ENCODE peak calls at places on chromosomes 13 and 19, in seven cellular contexts. One of them, this sample, is unnamed.

GRCh38 chr19:37309834-37310575 is 60.9 kb upstream of the ZNF527 start:
- DNase-seq in thyroid gland: no peak
- DNase-seq in A549: peak; percentile 42
- DNase-seq in upper lobe of left lung: no peak
- DNase-seq in spleen: no peak
- DNase-seq in breast epithelium: no peak
- DNase-seq in lower leg skin: peak; percentile 57
- DNase-seq in this sample: peak; percentile 61

GRCh38 chr13:37058801-37059135 is 720 bp downstream of the SUPT20H start:
- DNase-seq in thyroid gland: peak; percentile 36
- DNase-seq in A549: no peak
- DNase-seq in upper lobe of left lung: no peak
- DNase-seq in spleen: no peak
- DNase-seq in breast epithelium: no peak
- DNase-seq in lower leg skin: no peak
- DNase-seq in this sample: no peak

GRCh38 chr19:29380581-29380980 is 145.2 kb upstream of the VSTM2B start:
- DNase-seq in thyroid gland: no peak
- DNase-seq in A549: no peak
- DNase-seq in upper lobe of left lung: no peak
- DNase-seq in spleen: peak; percentile 25
- DNase-seq in breast epithelium: peak; percentile 25
- DNase-seq in lower leg skin: peak; percentile 70
- DNase-seq in this sample: peak; percentile 48

GRCh38 chr19:801861-802496 is 4.7 kb downstream of the PTBP1 start:
- DNase-seq in thyroid gland: peak; percentile 62
- DNase-seq in A549: no peak
- DNase-seq in upper lobe of left lung: peak; percentile 73
- DNase-seq in spleen: no peak
- DNase-seq in breast epithelium: no peak
- DNase-seq in lower leg skin: no peak
- DNase-seq in this sample: no peak

GRCh38 chr19:30204721-30205120 is 167.5 kb upstream of the ZNF536 start:
- DNase-seq in thyroid gland: no peak
- DNase-seq in A549: no peak
- DNase-seq in upper lobe of left lung: no peak
- DNase-seq in spleen: no peak
- DNase-seq in breast epithelium: no peak
- DNase-seq in lower leg skin: peak; percentile 62
- DNase-seq in this sample: no peak

GRCh38 chr19:31095100-31095804 is 254.0 kb downstream of the TSHZ3 start:
- DNase-seq in thyroid gland: no peak
- DNase-seq in A549: no peak
- DNase-seq in upper lobe of left lung: no peak
- DNase-seq in spleen: no peak
- DNase-seq in breast epithelium: no peak
- DNase-seq in lower leg skin: no peak
- DNase-seq in this sample: no peak

GRCh38 chr13:48273346-48273745 is 30.2 kb upstream of the RB1 start:
- DNase-seq in thyroid gland: no peak
- DNase-seq in A549: no peak
- DNase-seq in upper lobe of left lung: no peak
- DNase-seq in spleen: no peak
- DNase-seq in breast epithelium: no peak
- DNase-seq in lower leg skin: no peak
- DNase-seq in this sample: no peak

GRCh38 chr13:79645569-79645968 is 164.6 kb downstream of the NDFIP2 start:
- DNase-seq in thyroid gland: no peak
- DNase-seq in A549: no peak
- DNase-seq in upper lobe of left lung: no peak
- DNase-seq in spleen: no peak
- DNase-seq in breast epithelium: no peak
- DNase-seq in lower leg skin: no peak
- DNase-seq in this sample: no peak

GRCh38 chr19:31592456-31592855 is 243.2 kb upstream of the TSHZ3 start:
- DNase-seq in thyroid gland: no peak
- DNase-seq in A549: no peak
- DNase-seq in upper lobe of left lung: peak; percentile 23
- DNase-seq in spleen: no peak
- DNase-seq in breast epithelium: no peak
- DNase-seq in lower leg skin: peak; percentile 10
- DNase-seq in this sample: no peak

GRCh38 chr13:30276178-30276577 is 31.2 kb downstream of the KATNAL1 start:
- DNase-seq in thyroid gland: no peak
- DNase-seq in A549: no peak
- DNase-seq in upper lobe of left lung: no peak
- DNase-seq in spleen: no peak
- DNase-seq in breast epithelium: no peak
- DNase-seq in lower leg skin: no peak
- DNase-seq in this sample: no peak

GRCh38 chr19:16898306-16899015 is 9.7 kb downstream of the F2RL3 start:
- DNase-seq in thyroid gland: no peak
- DNase-seq in A549: no peak
- DNase-seq in upper lobe of left lung: no peak
- DNase-seq in spleen: no peak
- DNase-seq in breast epithelium: no peak
- DNase-seq in lower leg skin: no peak
- DNase-seq in this sample: no peak

GRCh38 chr19:16895467-16896097 is 6.8 kb downstream of the F2RL3 start:
- DNase-seq in thyroid gland: no peak
- DNase-seq in A549: no peak
- DNase-seq in upper lobe of left lung: peak; percentile 87
- DNase-seq in spleen: no peak
- DNase-seq in breast epithelium: no peak
- DNase-seq in lower leg skin: no peak
- DNase-seq in this sample: no peak

GRCh38 chr19:16897572-16898056 is 8.8 kb downstream of the F2RL3 start:
- DNase-seq in thyroid gland: peak; percentile 30
- DNase-seq in A549: no peak
- DNase-seq in upper lobe of left lung: peak; percentile 91
- DNase-seq in spleen: peak; percentile 89
- DNase-seq in breast epithelium: no peak
- DNase-seq in lower leg skin: peak; percentile 93
- DNase-seq in this sample: no peak

GRCh38 chr19:16896098-16896912 is 7.5 kb downstream of the F2RL3 start:
- DNase-seq in thyroid gland: no peak
- DNase-seq in A549: no peak
- DNase-seq in upper lobe of left lung: peak; percentile 87
- DNase-seq in spleen: peak; percentile 86
- DNase-seq in breast epithelium: no peak
- DNase-seq in lower leg skin: no peak
- DNase-seq in this sample: no peak

DNA sequence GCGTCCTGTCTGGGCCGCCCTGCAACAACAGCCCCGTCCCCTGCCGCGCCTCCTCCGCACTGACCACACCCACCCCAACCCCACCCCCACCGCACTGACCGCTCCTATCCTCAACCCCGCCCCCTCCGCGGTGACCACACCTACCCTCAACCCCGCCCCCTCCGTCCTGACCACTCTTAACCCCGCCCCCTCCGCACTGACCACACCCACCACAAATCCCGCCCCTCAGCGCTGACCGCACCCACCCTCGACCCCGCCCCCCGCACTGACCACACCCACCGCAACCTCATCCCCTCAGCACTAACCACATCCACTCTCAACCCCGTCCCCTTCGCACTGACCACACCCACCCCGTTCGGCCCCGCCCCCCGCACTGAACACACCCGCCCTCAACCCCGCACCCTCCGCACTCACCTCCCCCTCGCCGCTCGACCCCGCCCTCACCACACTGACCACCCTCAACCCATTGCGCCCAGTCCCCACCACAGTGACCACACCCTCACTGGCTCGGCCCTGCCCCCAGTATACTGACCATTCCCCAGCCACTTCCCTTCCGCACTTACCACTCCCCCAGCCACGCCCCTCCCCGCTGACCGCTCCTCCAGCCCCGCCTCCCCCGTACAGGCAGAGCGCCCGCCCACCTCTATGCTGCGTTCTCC is 8.2 kb downstream of the F2RL3 start:
- DNase-seq in thyroid gland: peak; percentile 81
- DNase-seq in A549: peak; percentile 80
- DNase-seq in upper lobe of left lung: peak; percentile 96
- DNase-seq in spleen: peak; percentile 95
- DNase-seq in breast epithelium: peak; percentile 98
- DNase-seq in lower leg skin: peak; percentile 98
- DNase-seq in this sample: peak; percentile 97
- TF ChIP-seq POLR2A in thyroid gland: no peak
- TF ChIP-seq POLR2A in A549: no peak
- TF ChIP-seq POLR2A in upper lobe of left lung: no peak
- TF ChIP-seq POLR2A in spleen: no peak
- TF ChIP-seq POLR2A in breast epithelium: no peak
- TF ChIP-seq POLR2A in lower leg skin: no peak
- TF ChIP-seq POLR2A in this sample: no peak

GRCh38 chr19:34678085-34678412 is 571 bp downstream of the ZNF302 start:
- DNase-seq in thyroid gland: no peak
- DNase-seq in A549: no peak
- DNase-seq in upper lobe of left lung: no peak
- DNase-seq in spleen: no peak
- DNase-seq in breast epithelium: no peak
- DNase-seq in lower leg skin: no peak
- DNase-seq in this sample: no peak
- TF ChIP-seq POLR2A in thyroid gland: no peak
- TF ChIP-seq POLR2A in A549: no peak
- TF ChIP-seq POLR2A in upper lobe of left lung: no peak
- TF ChIP-seq POLR2A in spleen: no peak
- TF ChIP-seq POLR2A in breast epithelium: no peak
- TF ChIP-seq POLR2A in lower leg skin: no peak
- TF ChIP-seq POLR2A in this sample: no peak

DNA sequence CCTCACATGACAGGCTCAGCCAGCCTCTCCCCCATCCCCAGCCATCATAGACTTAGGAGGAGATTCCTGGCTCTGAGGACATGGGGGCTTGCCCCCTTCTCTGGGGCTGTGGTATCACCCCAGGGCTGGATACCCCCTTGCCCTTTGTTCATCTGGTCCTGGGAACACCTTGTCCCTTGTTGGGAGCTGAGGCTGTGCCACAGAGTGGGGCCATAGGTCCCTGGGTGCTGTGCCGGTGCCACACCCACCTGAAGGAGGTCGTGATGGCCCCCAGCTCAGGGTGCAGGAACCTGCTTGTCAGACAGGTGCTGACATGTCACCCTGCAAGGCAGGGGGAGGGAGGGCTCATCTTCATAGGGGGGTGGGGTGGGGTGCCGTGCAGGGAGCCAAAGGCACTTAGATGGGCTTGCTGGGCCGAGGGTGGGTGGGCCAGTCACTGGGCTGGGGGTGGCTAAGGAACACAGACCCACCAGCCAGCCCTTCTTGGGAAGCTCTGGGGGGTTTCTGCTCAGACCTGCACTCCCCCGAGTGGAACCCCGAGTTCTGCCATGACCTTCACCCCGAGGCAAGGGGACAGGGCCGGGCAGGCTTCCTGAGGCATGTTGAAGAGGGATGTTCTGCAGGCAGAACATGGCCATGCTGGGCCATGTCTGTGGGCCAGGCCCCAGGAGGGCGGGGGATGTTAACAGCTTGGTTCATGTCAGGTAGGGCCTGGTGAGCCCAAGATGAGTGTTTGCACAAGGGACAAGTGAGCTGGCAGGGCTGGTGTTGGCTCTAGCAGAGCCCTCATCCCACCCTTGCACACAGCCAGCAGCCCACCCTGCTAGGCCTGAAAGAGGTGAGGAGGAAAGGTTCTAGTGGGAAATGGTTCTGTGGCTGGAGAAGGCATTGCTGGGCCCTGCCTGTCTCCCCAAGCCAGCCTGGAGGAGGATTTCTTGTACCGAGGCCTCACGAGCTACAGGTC is 28.0 kb downstream of the TSSK6 start:
- DNase-seq in thyroid gland: no peak
- DNase-seq in A549: no peak
- DNase-seq in upper lobe of left lung: peak; percentile 42
- DNase-seq in spleen: peak; percentile 61
- DNase-seq in breast epithelium: no peak
- DNase-seq in lower leg skin: no peak
- DNase-seq in this sample: peak; percentile 66
- TF ChIP-seq POLR2A in thyroid gland: no peak
- TF ChIP-seq POLR2A in A549: no peak
- TF ChIP-seq POLR2A in upper lobe of left lung: no peak
- TF ChIP-seq POLR2A in spleen: no peak
- TF ChIP-seq POLR2A in breast epithelium: no peak
- TF ChIP-seq POLR2A in lower leg skin: no peak
- TF ChIP-seq POLR2A in this sample: no peak

DNA sequence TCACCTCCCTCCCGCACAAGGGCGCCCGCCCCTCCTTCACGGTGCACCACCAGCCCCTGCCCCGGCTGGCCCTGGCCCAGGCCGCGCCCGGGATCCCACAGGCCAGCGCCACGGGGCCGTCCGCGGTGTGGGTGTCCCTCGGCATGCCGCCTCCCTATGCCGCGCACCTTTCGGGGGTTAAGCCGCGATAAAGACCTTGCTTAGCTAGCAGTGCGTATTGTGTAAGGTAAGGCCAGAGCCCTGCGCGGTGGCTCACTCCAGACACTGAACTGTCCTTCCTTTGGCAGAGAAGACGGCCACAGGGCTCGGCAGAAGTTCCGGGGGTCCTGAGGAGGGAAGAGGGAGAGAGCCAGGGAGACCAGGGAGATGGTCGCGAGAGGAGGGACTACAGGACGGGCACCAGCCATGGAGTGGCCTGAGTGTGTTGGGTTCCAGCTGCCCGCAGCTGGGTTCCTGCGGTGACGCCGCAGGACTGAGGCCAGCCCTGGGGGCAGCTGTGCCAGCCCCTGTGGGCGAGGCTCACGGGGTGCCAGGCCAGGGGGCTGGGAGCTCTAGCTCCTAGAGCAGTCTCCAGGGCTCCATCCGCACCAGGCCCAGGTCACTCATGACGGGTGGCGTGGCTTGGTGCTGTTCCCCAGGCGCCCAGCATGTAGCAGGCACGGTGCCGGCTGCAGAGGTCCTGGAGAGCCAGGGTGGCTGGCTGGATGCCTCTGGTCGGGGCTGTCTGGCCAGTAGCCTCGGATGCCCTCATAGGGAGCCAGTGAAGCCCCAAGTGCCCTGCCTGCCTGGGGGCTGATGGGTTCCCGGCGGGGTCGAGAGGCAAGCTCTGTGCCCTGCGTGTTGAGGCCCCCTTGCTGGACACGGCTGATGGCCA is 7.7 kb downstream of the PLEKHJ1 start:
- DNase-seq in thyroid gland: no peak
- DNase-seq in A549: no peak
- DNase-seq in upper lobe of left lung: peak; percentile 82
- DNase-seq in spleen: no peak
- DNase-seq in breast epithelium: no peak
- DNase-seq in lower leg skin: no peak
- DNase-seq in this sample: no peak
- TF ChIP-seq POLR2A in thyroid gland: no peak
- TF ChIP-seq POLR2A in A549: no peak
- TF ChIP-seq POLR2A in upper lobe of left lung: no peak
- TF ChIP-seq POLR2A in spleen: no peak
- TF ChIP-seq POLR2A in breast epithelium: no peak
- TF ChIP-seq POLR2A in lower leg skin: no peak
- TF ChIP-seq POLR2A in this sample: no peak

This sample was measured in suprapubic skin.